ENCODE peak calls at places on chromosomes 4 and X, in five cellular contexts. D, E, N, X and F are unnamed samples.

GRCh38 chr4:173332021-173332487 is 2.1 kb downstream of the HMGB2 start:
- DNase-seq in D (no peak), E (no peak), N (no peak), X (no peak), F (no peak)

GRCh38 chr4:69322055-69322454 is 41.8 kb downstream of the UGT2B28 start:
- DNase-seq in D (no peak), E (no peak), N (peak; percentile 66), X (no peak), F (no peak)

GRCh38 chrX:154506483-154507332 is 9.3 kb downstream of the FAM3A start:
- DNase-seq in D (no peak), E (no peak), N (no peak), X (no peak), F (no peak)

GRCh38 chr4:154779362-154779947 is 1.6 kb upstream of the RBM46 start:
- DNase-seq in D (peak; percentile 1), E (no peak), N (peak; percentile 59), X (no peak), F (peak; percentile 13)

GRCh38 chrX:155767101-155767878 is 113.9 kb upstream of the VAMP7 start:
- DNase-seq in D (no peak), E (no peak), N (peak; percentile 81), X (peak; percentile 46), F (no peak)

GRCh38 chrX:131081772-131082755 is 23.9 kb downstream of the ARHGAP36 start:
- DNase-seq in D (no peak), E (no peak), N (no peak), X (peak; percentile 60), F (no peak)

GRCh38 chr4:108466936-108467902 is 153.2 kb upstream of the RPL34 start:
- DNase-seq in D (no peak), E (peak; percentile 22), N (peak; percentile 70), X (no peak), F (peak; percentile 17)

GRCh38 chrX:141989134-141989533 is 85.4 kb downstream of the MAGEC1 start:
- DNase-seq in D (no peak), E (no peak), N (no peak), X (no peak), F (no peak)

GRCh38 chr4:152189451-152190179 is 346.3 kb downstream of the FBXW7 start:
- DNase-seq in D (peak; percentile 54), E (peak; percentile 64), N (no peak), X (peak; percentile 14), F (peak; percentile 24)

DNA sequence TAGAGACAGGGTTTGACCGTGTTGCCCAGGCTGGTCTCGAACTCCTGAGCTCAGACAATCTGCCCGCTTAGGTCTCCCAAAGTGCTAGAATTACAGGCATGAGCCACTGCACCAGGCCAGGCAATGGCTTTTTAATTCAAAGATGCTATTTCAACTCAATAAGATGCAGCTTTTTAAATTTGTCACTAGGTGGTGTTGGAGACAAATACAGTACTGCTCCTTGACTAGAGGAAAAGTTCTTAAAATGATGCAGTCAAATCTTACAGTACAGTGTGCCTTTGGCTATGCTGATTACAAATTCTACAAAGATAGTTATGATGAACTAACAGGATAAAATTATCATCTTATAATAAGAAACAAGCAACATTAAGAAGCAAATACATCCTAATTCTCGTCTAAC is 441.1 kb downstream of the KCNIP4 start:
- DNase-seq in D (peak; percentile 1), E (no peak), N (peak; percentile 22), X (no peak), F (no peak)
- TF ChIP-seq CTCF in D (peak; percentile 56), E (no peak), N (peak; percentile 30), X (peak; percentile 21), F (peak; percentile 29)

GRCh38 chr4:183098080-183098722 is 856 bp upstream of the WWC2 start:
- DNase-seq in D (no peak), E (no peak), N (peak; percentile 35), X (peak; percentile 73), F (peak; percentile 60)

GRCh38 chr4:183097251-183098079 is 1.6 kb upstream of the WWC2 start:
- DNase-seq in D (no peak), E (no peak), N (no peak), X (peak; percentile 53), F (peak; percentile 36)

GRCh38 chr4:183099537-183100297 is 660 bp downstream of the WWC2 start:
- DNase-seq in D (no peak), E (no peak), N (peak; percentile 15), X (peak; percentile 69), F (peak; percentile 31)

GRCh38 chr4:183100298-183100599 is 1.2 kb downstream of the WWC2 start:
- DNase-seq in D (no peak), E (no peak), N (no peak), X (no peak), F (no peak)

DNA sequence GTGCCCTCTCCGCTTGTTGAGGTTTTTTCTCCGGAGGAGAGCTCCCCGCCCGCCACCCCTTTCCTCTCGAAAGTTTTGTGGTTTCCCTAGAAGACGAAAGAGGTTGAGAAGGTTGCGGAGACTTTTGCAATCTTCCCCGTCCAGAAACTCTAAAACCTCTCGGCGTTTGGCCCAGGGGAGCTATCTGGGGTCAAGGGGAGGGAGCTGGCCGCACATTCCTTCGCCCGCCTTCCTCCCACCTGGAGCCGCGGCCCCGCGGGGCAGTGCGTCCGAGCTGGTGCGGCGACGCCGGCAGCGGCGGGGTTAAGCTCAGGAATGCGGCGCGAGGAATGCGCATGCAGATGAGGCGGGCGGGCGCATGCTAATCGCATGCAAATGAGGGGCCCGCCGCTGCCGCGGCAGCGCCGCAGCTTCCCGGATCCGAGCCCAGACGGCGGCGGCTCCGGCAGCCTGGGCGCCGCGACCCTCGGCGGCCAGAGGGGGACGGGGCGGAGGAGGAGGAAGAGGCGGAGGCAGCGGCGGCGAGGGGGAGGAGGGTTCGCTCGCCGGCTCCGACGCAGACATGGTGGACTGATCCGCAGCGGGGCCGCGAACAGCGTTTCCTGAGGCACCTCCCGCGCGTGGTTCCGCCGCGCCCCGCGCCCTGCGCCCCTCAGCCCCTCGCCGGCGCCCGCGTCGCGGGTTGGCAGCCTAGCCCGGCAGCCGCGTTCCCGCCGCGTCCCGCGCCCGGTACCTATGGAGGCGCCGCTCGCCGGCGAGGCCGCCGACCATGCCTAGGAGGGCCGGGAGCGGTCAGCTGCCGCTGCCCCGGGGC is at the start of gene WWC2:
- DNase-seq in D (no peak), E (no peak), N (peak; percentile 93), X (peak; percentile 94), F (peak; percentile 64)
- TF ChIP-seq CTCF in D (no peak), E (no peak), N (no peak), X (no peak), F (no peak)

GRCh38 chrX:47497274-47497673 is 14.3 kb upstream of the ZNF41 start:
- DNase-seq in D (peak; percentile 23), E (no peak), N (peak; percentile 32), X (no peak), F (no peak)
- TF ChIP-seq CTCF in D (peak; percentile 77), E (peak; percentile 44), N (peak; percentile 38), X (peak; percentile 5), F (peak; percentile 15)

DNA sequence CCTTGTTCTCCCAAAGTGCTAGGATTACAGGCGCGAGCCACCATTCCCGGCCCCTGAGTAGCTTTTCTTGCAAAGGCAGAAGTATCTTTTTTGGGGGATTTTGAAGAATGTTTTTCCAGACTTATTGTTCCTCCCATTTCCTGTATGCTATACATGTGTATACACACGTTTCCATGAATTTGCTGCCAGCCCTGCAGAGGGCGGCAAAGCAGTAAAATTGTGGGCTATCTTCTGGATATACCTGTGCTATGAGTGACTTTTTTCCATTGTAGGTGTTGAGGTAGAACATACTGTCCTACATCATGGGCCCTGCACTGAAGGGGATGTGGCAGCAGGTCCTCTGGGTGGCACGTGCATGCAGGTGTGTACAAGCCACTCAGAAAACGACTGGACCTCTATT is 16.9 kb upstream of the MED28 start:
- DNase-seq in D (no peak), E (no peak), N (peak; percentile 62), X (no peak), F (no peak)
- TF ChIP-seq CTCF in D (peak; percentile 63), E (peak; percentile 10), N (peak; percentile 66), X (no peak), F (no peak)

GRCh38 chrX:125266153-125266660 is 53.5 kb upstream of the TEX13C start:
- DNase-seq in D (no peak), E (no peak), N (no peak), X (no peak), F (no peak)

DNA sequence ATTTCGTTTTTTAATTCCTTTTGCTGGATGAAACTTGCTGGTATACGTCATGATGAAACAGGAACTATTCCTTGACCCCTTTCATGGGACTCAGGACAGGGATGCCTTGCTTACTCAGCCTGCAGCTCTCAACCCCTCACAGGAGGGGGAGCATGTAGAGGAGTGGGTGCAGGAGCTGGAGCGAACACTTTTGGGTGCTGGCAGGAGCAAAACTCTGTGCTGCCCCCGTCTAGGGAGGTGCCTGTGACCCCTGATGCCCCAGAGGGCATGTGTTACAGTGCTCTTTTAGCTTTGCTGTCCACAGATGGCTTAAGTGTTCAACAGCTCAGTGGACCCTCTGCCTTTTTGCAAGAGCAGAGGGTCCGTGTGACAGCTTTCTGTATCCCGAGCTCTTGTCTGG is 56.8 kb upstream of the TEX13C start:
- DNase-seq in D (no peak), E (no peak), N (no peak), X (no peak), F (no peak)
- TF ChIP-seq CTCF in D (no peak), E (no peak), N (no peak), X (no peak), F (no peak)

DNA sequence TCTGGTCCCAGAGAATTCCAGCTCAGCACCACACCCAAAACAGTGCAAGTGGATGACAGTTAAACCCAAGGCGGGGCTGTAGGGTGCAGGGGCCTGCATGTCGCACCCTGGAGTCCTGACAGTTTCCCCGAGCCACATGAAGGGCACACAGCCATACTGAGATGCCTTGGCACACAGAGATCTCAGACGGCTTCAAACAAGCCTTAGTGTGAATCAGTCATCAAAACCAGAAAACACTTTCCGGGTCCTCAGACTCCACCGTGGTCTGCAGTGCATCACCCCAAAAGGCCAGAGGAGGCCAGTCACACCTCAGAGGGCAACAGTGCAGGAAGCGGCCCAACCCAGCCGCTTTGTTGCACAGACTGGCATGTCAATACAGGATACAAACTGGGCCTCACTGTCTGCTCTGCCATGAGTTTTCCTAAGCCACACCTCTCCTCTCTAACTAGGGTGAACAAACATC is 64.6 kb upstream of the ENPP6 start:
- DNase-seq in D (peak; percentile 87), E (peak; percentile 77), N (peak; percentile 82), X (no peak), F (peak; percentile 48)
- TF ChIP-seq CTCF in D (peak; percentile 66), E (peak; percentile 58), N (peak; percentile 38), X (no peak), F (peak; percentile 31)